ENCODE peak calls at places on chromosomes 16 and 17, in ten cellular contexts. G is ureter, A is amniotic epithelial cell, Z is T-helper 22 cell, Q is neuronal stem cell, H is ovary, P is GM23248, U is T-cell, V is WTC11, X is mammary epithelial cell. D is an unnamed sample.

GRCh38 chr17:35892091-35892637 is 12.0 kb upstream of the CCL5 start:
- DNase-seq in G (no peak), A (peak), Z (no peak), Q (no peak), H (no peak), P (no peak), U (no peak), V (no peak), X (peak), D (no peak)

GRCh38 chr17:40190197-40191021 is 13.1 kb downstream of the RAPGEFL1 start:
- DNase-seq in G (no peak), A (no peak), Z (no peak), Q (no peak), H (no peak), P (peak), U (peak), V (peak), X (no peak), D (no peak)

GRCh38 chr16:85148959-85149358 is 36.7 kb upstream of the CIBAR2 start:
- DNase-seq in G (no peak), A (no peak), Z (no peak), Q (no peak), H (no peak), P (peak), U (no peak), V (no peak), X (no peak), D (peak)

GRCh38 chr16:67804853-67805542 is 1.4 kb downstream of the RANBP10 start:
- DNase-seq in G (no peak), A (no peak), Z (no peak), Q (no peak), H (no peak), P (no peak), U (no peak), V (no peak), X (no peak), D (no peak)

GRCh38 chr17:35313875-35314409 is 59.5 kb downstream of the SLFN11 start:
- DNase-seq in G (no peak), A (no peak), Z (no peak), Q (no peak), H (no peak), P (peak), U (peak), V (peak), X (no peak), D (no peak)

GRCh38 chr16:54158986-54159385 is 127.6 kb downstream of the IRX3 start:
- DNase-seq in G (no peak), A (no peak), Z (no peak), Q (no peak), H (no peak), P (no peak), U (no peak), V (no peak), X (no peak), D (no peak)

GRCh38 chr16:69890114-69890890 is 60.8 kb upstream of the CLEC18A start:
- DNase-seq in G (no peak), A (peak), Z (no peak), Q (peak), H (peak), P (peak), U (no peak), V (peak), X (peak), D (peak)

GRCh38 chr17:57915980-57916757 is 39.0 kb downstream of the CUEDC1 start:
- DNase-seq in G (no peak), A (no peak), Z (no peak), Q (peak), H (no peak), P (no peak), U (no peak), V (peak), X (no peak), D (no peak)

GRCh38 chr17:43579570-43580140 is 33.5 kb upstream of the ETV4 start:
- DNase-seq in G (no peak), A (peak), Z (no peak), Q (no peak), H (no peak), P (peak), U (no peak), V (no peak), X (peak), D (peak)

GRCh38 chr16:86556576-86556975 is 1.5 kb upstream of the MTHFSD start:
- DNase-seq in G (no peak), A (no peak), Z (no peak), Q (no peak), H (no peak), P (no peak), U (no peak), V (no peak), X (no peak), D (no peak)